ENCODE peak calls at places on chromosomes 6 and 20, in five cellular contexts. V is cardiac muscle cell, T is dorsolateral prefrontal cortex, N is BJ, O is mammary epithelial cell. A is an unnamed sample. For H3K27me3, the result is how much of the 10 kb centered on the place peaks cover.

GRCh38 chr6:105402981-105403935 is at the start of gene PREP:
- DNase-seq in V (peak), T (peak), N (no peak), O (peak), A (peak)

GRCh38 chr6:156437084-156437879 is 339.9 kb upstream of the ARID1B start:
- DNase-seq in V (no peak), T (no peak), N (no peak), O (no peak), A (no peak)

GRCh38 chr6:46906776-46907175 is 15.0 kb downstream of the ADGRF5 start:
- DNase-seq in V (no peak), T (no peak), N (no peak), O (no peak), A (no peak)

GRCh38 chr6:41284726-41285125 is 1.8 kb downstream of the TREM1 start:
- DNase-seq in V (peak), T (no peak), N (no peak), O (peak), A (peak)

GRCh38 chr6:8006208-8006607 is 58.0 kb downstream of the BLOC1S5 start:
- DNase-seq in V (peak), T (no peak), N (no peak), O (peak), A (peak)

GRCh38 chr6:103236923-103237322 is 1622.8 kb downstream of the HACE1 start:
- DNase-seq in V (no peak), T (no peak), N (no peak), O (no peak), A (peak)

GRCh38 chr6:42025790-42026311 is 24.5 kb upstream of the TAF8 start:
- DNase-seq in V (no peak), T (no peak), N (no peak), O (no peak), A (no peak)

GRCh38 chr6:108736832-108737231 is 111.4 kb upstream of the ARMC2 start:
- DNase-seq in V (peak), T (no peak), N (no peak), O (peak), A (peak)

GRCh38 chr20:56755201-56755600 is 126.1 kb downstream of the TFAP2C start:
- DNase-seq in V (no peak), T (no peak), N (no peak), O (no peak), A (no peak)

GRCh38 chr20:56748476-56749377 is 119.6 kb downstream of the TFAP2C start:
- DNase-seq in V (no peak), T (no peak), N (no peak), O (no peak), A (no peak)

GRCh38 chr20:56752274-56752673 is 123.2 kb downstream of the TFAP2C start:
- DNase-seq in V (peak), T (no peak), N (no peak), O (no peak), A (no peak)

GRCh38 chr20:56750430-56750829 is 121.3 kb downstream of the TFAP2C start:
- DNase-seq in V (no peak), T (no peak), N (no peak), O (no peak), A (no peak)
- H3K27me3 ChIP-seq in V (under half), T (under half), N (under half), O (under half), A (under half)

DNA sequence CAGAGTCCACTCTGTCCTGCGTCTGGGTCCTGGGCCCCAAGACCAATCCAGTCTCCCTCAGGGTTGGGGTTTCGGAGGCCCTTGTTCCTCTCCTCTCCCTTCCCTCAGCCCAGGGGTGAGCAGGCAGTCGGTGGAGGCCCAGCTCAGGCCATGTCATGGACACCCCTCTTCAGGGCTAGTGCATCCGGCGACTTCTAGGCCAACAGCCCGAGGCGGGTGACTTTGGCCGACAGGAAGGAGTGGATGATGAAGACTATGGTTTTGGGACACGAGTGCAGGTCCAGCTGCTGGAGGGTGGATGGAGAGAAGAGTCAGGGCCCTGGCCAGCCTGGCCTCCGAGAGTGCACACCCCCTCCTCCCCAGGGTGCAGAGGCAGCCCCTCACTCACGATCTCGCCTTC is 7.0 kb upstream of the CDK5RAP1 start:
- DNase-seq in V (no peak), T (no peak), N (no peak), O (no peak), A (no peak)
- H3K4me3 ChIP-seq in V (no peak), T (no peak), N (no peak), O (no peak), A (no peak)

GRCh38 chr20:17611290-17611539 is 41.3 kb downstream of the DSTN start:
- DNase-seq in V (no peak), T (no peak), N (no peak), O (peak), A (no peak)
- TF ChIP-seq CTCF in V (no peak), T (no peak), N (no peak), O (no peak), A (no peak)

DNA sequence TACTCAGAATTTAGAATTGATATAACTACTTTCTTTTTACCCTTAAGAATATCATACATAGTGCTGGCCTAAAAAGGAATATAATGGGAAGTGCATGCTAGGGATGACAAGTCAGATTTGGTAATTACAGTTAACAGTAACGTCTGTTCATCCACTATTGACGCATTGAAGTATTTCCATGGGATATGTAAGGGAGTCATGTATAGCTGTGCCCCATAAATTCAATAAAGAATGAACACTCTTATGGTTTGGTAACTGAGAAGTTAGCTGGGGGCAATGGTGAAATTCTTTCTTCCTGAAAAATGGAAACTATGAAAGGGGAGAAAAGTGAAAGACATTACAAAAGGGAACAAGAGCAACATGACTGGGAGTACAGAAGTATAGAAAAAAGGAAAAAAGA is 2.6 kb upstream of the COL19A1 start:
- DNase-seq in V (no peak), T (no peak), N (no peak), O (no peak), A (no peak)
- H3K27me3 ChIP-seq in V (under half), T (under half), N (under half), O (under half), A (under half)

DNA sequence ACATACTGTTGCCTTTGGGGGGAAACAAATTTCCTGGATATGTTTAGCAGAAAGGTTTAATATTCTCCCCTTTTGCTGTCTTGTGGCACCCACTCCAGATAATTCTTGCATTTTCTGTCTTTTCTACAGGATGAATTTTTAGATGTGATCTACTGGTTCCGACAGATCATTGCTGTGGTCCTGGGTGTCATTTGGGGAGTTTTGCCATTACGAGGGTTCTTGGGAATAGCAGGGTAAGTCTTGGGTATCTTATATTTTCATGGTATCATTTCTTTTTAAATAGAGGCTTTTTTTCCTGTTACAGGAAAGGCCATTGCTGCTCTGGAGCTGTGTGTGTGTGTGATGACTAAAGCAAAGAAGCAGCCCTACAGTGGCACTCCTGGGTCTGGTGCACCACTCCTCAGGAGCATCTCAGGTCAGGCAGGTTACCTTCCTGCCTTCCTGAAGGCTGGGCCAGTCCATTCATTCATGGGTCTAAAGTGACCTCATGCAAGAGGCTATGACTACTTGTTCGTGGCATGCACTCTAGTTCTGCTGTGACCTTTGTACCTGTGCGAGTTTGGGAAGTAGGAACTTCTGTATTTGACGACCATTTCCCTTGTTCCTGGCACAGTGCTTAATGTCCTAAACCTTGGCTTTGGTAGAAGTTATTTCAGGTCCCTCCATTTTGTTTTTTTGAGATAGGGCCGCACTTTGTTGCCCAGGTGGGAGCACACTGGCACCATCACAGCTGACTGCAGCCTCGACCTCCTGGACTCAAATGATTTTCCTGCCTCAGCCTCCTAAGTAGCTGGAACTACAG is 2.2 kb downstream of the RAB5IF start:
- DNase-seq in V (no peak), T (no peak), N (no peak), O (peak), A (no peak)
- H3K4me3 ChIP-seq in V (no peak), T (peak), N (no peak), O (peak), A (no peak)

DNA sequence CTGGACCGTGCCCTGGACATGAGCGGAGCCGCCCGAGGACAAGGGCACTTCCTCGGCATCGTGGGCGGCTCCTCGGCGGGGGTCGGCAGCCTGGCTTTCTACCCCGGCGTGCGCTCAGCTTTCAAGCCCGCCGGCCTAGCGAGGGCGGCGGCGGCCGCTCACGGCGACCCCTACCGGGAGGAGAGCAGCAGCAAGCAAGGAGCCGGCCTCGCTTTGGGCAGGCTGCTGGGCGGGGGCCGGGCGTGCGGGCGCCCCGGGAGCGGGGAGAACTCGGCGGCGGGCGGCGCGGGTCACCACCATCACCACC is 6.7 kb downstream of the PRDM13 start:
- DNase-seq in V (peak), T (no peak), N (no peak), O (no peak), A (no peak)
- TF ChIP-seq CTCF in V (peak), T (peak), N (peak), O (no peak), A (peak)

DNA sequence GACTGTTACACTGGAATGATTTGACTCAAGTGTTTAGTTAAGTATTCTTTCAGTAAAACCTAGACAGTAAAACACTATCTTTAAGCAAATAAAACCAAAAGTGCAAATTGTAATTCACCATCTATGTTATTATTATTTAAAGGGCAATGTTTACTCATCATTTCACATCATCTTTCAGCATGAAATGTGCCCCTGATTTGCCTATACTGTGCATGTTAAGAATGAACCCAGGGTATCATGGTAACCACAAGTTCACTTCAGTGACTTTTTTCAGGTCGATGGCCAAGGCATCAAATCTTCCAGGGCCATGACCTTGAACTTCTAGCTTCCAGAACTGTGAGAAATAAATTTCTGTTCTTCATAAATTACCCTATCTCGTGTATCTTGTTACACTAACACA is 2.1 kb upstream of the HLA-DOB start:
- DNase-seq in V (no peak), T (no peak), N (no peak), O (no peak), A (no peak)
- H3K27me3 ChIP-seq in V (under half), T (under half), N (under half), O (under half), A (under half)

A was measured in brain microvascular endothelial cell.